ENCODE peak calls at places on chromosome X, in nine cellular contexts. One of them, this sample, is unnamed.

GRCh38 chrX:46989548-46989947 is 77.3 kb downstream of the JADE3 start:
- DNase-seq in transverse colon: no peak
- DNase-seq in GM03348: no peak
- DNase-seq in breast epithelium: no peak
- DNase-seq in bronchial epithelial cell: no peak
- DNase-seq in naive B cell: no peak
- DNase-seq in progenitor cell of endocrine pancreas: no peak
- DNase-seq in chondrocyte: no peak
- DNase-seq in endothelial cell: no peak
- DNase-seq in this sample: no peak

GRCh38 chrX:123835661-123836371 is 24.0 kb upstream of the XIAP start:
- DNase-seq in transverse colon: peak; percentile 26
- DNase-seq in GM03348: peak; percentile 61
- DNase-seq in breast epithelium: no peak
- DNase-seq in bronchial epithelial cell: peak; percentile 86
- DNase-seq in naive B cell: no peak
- DNase-seq in progenitor cell of endocrine pancreas: no peak
- DNase-seq in chondrocyte: no peak
- DNase-seq in endothelial cell: no peak
- DNase-seq in this sample: peak; percentile 3

GRCh38 chrX:112946227-112946626 is 105.6 kb upstream of the AMOT start:
- DNase-seq in transverse colon: no peak
- DNase-seq in GM03348: peak; percentile 18
- DNase-seq in breast epithelium: no peak
- DNase-seq in bronchial epithelial cell: no peak
- DNase-seq in naive B cell: no peak
- DNase-seq in progenitor cell of endocrine pancreas: no peak
- DNase-seq in chondrocyte: no peak
- DNase-seq in endothelial cell: no peak
- DNase-seq in this sample: no peak

GRCh38 chrX:84153538-84153937 is 34.5 kb downstream of the RPS6KA6 start:
- DNase-seq in transverse colon: no peak
- DNase-seq in GM03348: no peak
- DNase-seq in breast epithelium: no peak
- DNase-seq in bronchial epithelial cell: peak; percentile 72
- DNase-seq in naive B cell: no peak
- DNase-seq in progenitor cell of endocrine pancreas: no peak
- DNase-seq in chondrocyte: no peak
- DNase-seq in endothelial cell: no peak
- DNase-seq in this sample: no peak

GRCh38 chrX:134580947-134581346 is 77.3 kb downstream of the PLAC1 start:
- DNase-seq in transverse colon: no peak
- DNase-seq in GM03348: peak; percentile 44
- DNase-seq in breast epithelium: no peak
- DNase-seq in bronchial epithelial cell: no peak
- DNase-seq in naive B cell: no peak
- DNase-seq in progenitor cell of endocrine pancreas: no peak
- DNase-seq in chondrocyte: no peak
- DNase-seq in endothelial cell: no peak
- DNase-seq in this sample: no peak

GRCh38 chrX:48917139-48917980 is 1.5 kb downstream of the PIM2 start:
- DNase-seq in transverse colon: peak; percentile 92
- DNase-seq in GM03348: peak; percentile 93
- DNase-seq in breast epithelium: peak; percentile 83
- DNase-seq in bronchial epithelial cell: peak; percentile 79
- DNase-seq in naive B cell: peak; percentile 87
- DNase-seq in progenitor cell of endocrine pancreas: peak; percentile 73
- DNase-seq in chondrocyte: no peak
- DNase-seq in endothelial cell: peak; percentile 74
- DNase-seq in this sample: peak; percentile 93

GRCh38 chrX:22135994-22136684 is 104.0 kb downstream of the PHEX start:
- DNase-seq in transverse colon: no peak
- DNase-seq in GM03348: peak; percentile 47
- DNase-seq in breast epithelium: no peak
- DNase-seq in bronchial epithelial cell: peak; percentile 88
- DNase-seq in naive B cell: peak; percentile 25
- DNase-seq in progenitor cell of endocrine pancreas: no peak
- DNase-seq in chondrocyte: no peak
- DNase-seq in endothelial cell: peak; percentile 30
- DNase-seq in this sample: peak; percentile 70

GRCh38 chrX:3231766-3232165 is 114.7 kb downstream of the MXRA5 start:
- DNase-seq in transverse colon: no peak
- DNase-seq in GM03348: peak; percentile 13
- DNase-seq in breast epithelium: no peak
- DNase-seq in bronchial epithelial cell: no peak
- DNase-seq in naive B cell: no peak
- DNase-seq in progenitor cell of endocrine pancreas: no peak
- DNase-seq in chondrocyte: no peak
- DNase-seq in endothelial cell: no peak
- DNase-seq in this sample: no peak

GRCh38 chrX:129959493-129959832 is 23.0 kb upstream of the BCORL1 start:
- DNase-seq in transverse colon: peak; percentile 28
- DNase-seq in GM03348: peak; percentile 48
- DNase-seq in breast epithelium: no peak
- DNase-seq in bronchial epithelial cell: peak; percentile 29
- DNase-seq in naive B cell: no peak
- DNase-seq in progenitor cell of endocrine pancreas: no peak
- DNase-seq in chondrocyte: no peak
- DNase-seq in endothelial cell: no peak
- DNase-seq in this sample: peak; percentile 52

GRCh38 chrX:29528281-29528680 is 687.1 kb upstream of the MAGEB2 start:
- DNase-seq in transverse colon: no peak
- DNase-seq in GM03348: no peak
- DNase-seq in breast epithelium: no peak
- DNase-seq in bronchial epithelial cell: no peak
- DNase-seq in naive B cell: no peak
- DNase-seq in progenitor cell of endocrine pancreas: no peak
- DNase-seq in chondrocyte: no peak
- DNase-seq in endothelial cell: no peak
- DNase-seq in this sample: no peak

GRCh38 chrX:3738489-3738888 is 25.0 kb upstream of the PRKX start:
- DNase-seq in transverse colon: no peak
- DNase-seq in GM03348: no peak
- DNase-seq in breast epithelium: no peak
- DNase-seq in bronchial epithelial cell: no peak
- DNase-seq in naive B cell: no peak
- DNase-seq in progenitor cell of endocrine pancreas: no peak
- DNase-seq in chondrocyte: no peak
- DNase-seq in endothelial cell: no peak
- DNase-seq in this sample: no peak

GRCh38 chrX:100449696-100450606 is 39.9 kb upstream of the PCDH19 start:
- DNase-seq in transverse colon: peak; percentile 11
- DNase-seq in GM03348: peak; percentile 1
- DNase-seq in breast epithelium: no peak
- DNase-seq in bronchial epithelial cell: peak; percentile 25
- DNase-seq in naive B cell: no peak
- DNase-seq in progenitor cell of endocrine pancreas: no peak
- DNase-seq in chondrocyte: peak; percentile 72
- DNase-seq in endothelial cell: peak; percentile 3
- DNase-seq in this sample: peak; percentile 64

GRCh38 chrX:1475881-1476280 is 23.2 kb upstream of the ASMTL start:
- DNase-seq in transverse colon: no peak
- DNase-seq in GM03348: no peak
- DNase-seq in breast epithelium: no peak
- DNase-seq in bronchial epithelial cell: no peak
- DNase-seq in naive B cell: no peak
- DNase-seq in progenitor cell of endocrine pancreas: no peak
- DNase-seq in chondrocyte: no peak
- DNase-seq in endothelial cell: no peak
- DNase-seq in this sample: no peak

GRCh38 chrX:69538321-69538876 is 34.3 kb downstream of the NALF2 start:
- DNase-seq in transverse colon: peak; percentile 77
- DNase-seq in GM03348: peak; percentile 90
- DNase-seq in breast epithelium: peak; percentile 64
- DNase-seq in bronchial epithelial cell: peak; percentile 17
- DNase-seq in naive B cell: peak; percentile 57
- DNase-seq in progenitor cell of endocrine pancreas: peak; percentile 76
- DNase-seq in chondrocyte: no peak
- DNase-seq in endothelial cell: peak; percentile 78
- DNase-seq in this sample: peak; percentile 3

GRCh38 chrX:68929332-68930150 is 100.7 kb downstream of the EFNB1 start:
- DNase-seq in transverse colon: no peak
- DNase-seq in GM03348: peak; percentile 60
- DNase-seq in breast epithelium: no peak
- DNase-seq in bronchial epithelial cell: peak; percentile 77
- DNase-seq in naive B cell: no peak
- DNase-seq in progenitor cell of endocrine pancreas: no peak
- DNase-seq in chondrocyte: no peak
- DNase-seq in endothelial cell: no peak
- DNase-seq in this sample: peak; percentile 25

GRCh38 chrX:68895339-68896250 is 66.8 kb downstream of the EFNB1 start:
- DNase-seq in transverse colon: peak; percentile 62
- DNase-seq in GM03348: no peak
- DNase-seq in breast epithelium: peak; percentile 52
- DNase-seq in bronchial epithelial cell: peak; percentile 74
- DNase-seq in naive B cell: no peak
- DNase-seq in progenitor cell of endocrine pancreas: no peak
- DNase-seq in chondrocyte: no peak
- DNase-seq in endothelial cell: no peak
- DNase-seq in this sample: peak; percentile 79

GRCh38 chrX:22433292-22434070 is 160.8 kb downstream of the CBLL2 start:
- DNase-seq in transverse colon: peak; percentile 7
- DNase-seq in GM03348: no peak
- DNase-seq in breast epithelium: no peak
- DNase-seq in bronchial epithelial cell: no peak
- DNase-seq in naive B cell: no peak
- DNase-seq in progenitor cell of endocrine pancreas: no peak
- DNase-seq in chondrocyte: no peak
- DNase-seq in endothelial cell: no peak
- DNase-seq in this sample: peak; percentile 2

GRCh38 chrX:42967681-42968080 is 189.7 kb upstream of the PPP1R2C start:
- DNase-seq in transverse colon: no peak
- DNase-seq in GM03348: no peak
- DNase-seq in breast epithelium: no peak
- DNase-seq in bronchial epithelial cell: no peak
- DNase-seq in naive B cell: no peak
- DNase-seq in progenitor cell of endocrine pancreas: no peak
- DNase-seq in chondrocyte: no peak
- DNase-seq in endothelial cell: no peak
- DNase-seq in this sample: no peak

GRCh38 chrX:40945366-40945713 is 139.9 kb upstream of the USP9X start:
- DNase-seq in transverse colon: peak; percentile 26
- DNase-seq in GM03348: peak; percentile 56
- DNase-seq in breast epithelium: no peak
- DNase-seq in bronchial epithelial cell: peak; percentile 78
- DNase-seq in naive B cell: no peak
- DNase-seq in progenitor cell of endocrine pancreas: no peak
- DNase-seq in chondrocyte: no peak
- DNase-seq in endothelial cell: no peak
- DNase-seq in this sample: peak; percentile 79

GRCh38 chrX:1400731-1401471 is 9.0 kb upstream of the SLC25A6 start:
- DNase-seq in transverse colon: no peak
- DNase-seq in GM03348: no peak
- DNase-seq in breast epithelium: no peak
- DNase-seq in bronchial epithelial cell: no peak
- DNase-seq in naive B cell: no peak
- DNase-seq in progenitor cell of endocrine pancreas: no peak
- DNase-seq in chondrocyte: peak; percentile 39
- DNase-seq in endothelial cell: no peak
- DNase-seq in this sample: no peak

GRCh38 chrX:134642394-134642793 is 15.9 kb downstream of the PLAC1 start:
- DNase-seq in transverse colon: no peak
- DNase-seq in GM03348: peak; percentile 28
- DNase-seq in breast epithelium: no peak
- DNase-seq in bronchial epithelial cell: no peak
- DNase-seq in naive B cell: no peak
- DNase-seq in progenitor cell of endocrine pancreas: no peak
- DNase-seq in chondrocyte: no peak
- DNase-seq in endothelial cell: no peak
- DNase-seq in this sample: no peak

GRCh38 chrX:49186125-49187027 is at the start of gene PRICKLE3:
- DNase-seq in transverse colon: peak; percentile 88
- DNase-seq in GM03348: peak; percentile 70
- DNase-seq in breast epithelium: peak; percentile 75
- DNase-seq in bronchial epithelial cell: peak; percentile 40
- DNase-seq in naive B cell: peak; percentile 78
- DNase-seq in progenitor cell of endocrine pancreas: peak; percentile 51
- DNase-seq in chondrocyte: no peak
- DNase-seq in endothelial cell: peak; percentile 76
- DNase-seq in this sample: peak; percentile 78

GRCh38 chrX:133781174-133781573 is 204.2 kb downstream of the GPC3 start:
- DNase-seq in transverse colon: no peak
- DNase-seq in GM03348: no peak
- DNase-seq in breast epithelium: no peak
- DNase-seq in bronchial epithelial cell: no peak
- DNase-seq in naive B cell: no peak
- DNase-seq in progenitor cell of endocrine pancreas: no peak
- DNase-seq in chondrocyte: no peak
- DNase-seq in endothelial cell: no peak
- DNase-seq in this sample: peak; percentile 33

GRCh38 chrX:120504569-120504968 is 35.5 kb upstream of the LAMP2 start:
- DNase-seq in transverse colon: no peak
- DNase-seq in GM03348: no peak
- DNase-seq in breast epithelium: no peak
- DNase-seq in bronchial epithelial cell: peak; percentile 83
- DNase-seq in naive B cell: no peak
- DNase-seq in progenitor cell of endocrine pancreas: no peak
- DNase-seq in chondrocyte: no peak
- DNase-seq in endothelial cell: no peak
- DNase-seq in this sample: no peak

GRCh38 chrX:132412208-132412607 is 76.6 kb downstream of the MBNL3 start:
- DNase-seq in transverse colon: no peak
- DNase-seq in GM03348: no peak
- DNase-seq in breast epithelium: no peak
- DNase-seq in bronchial epithelial cell: no peak
- DNase-seq in naive B cell: no peak
- DNase-seq in progenitor cell of endocrine pancreas: no peak
- DNase-seq in chondrocyte: no peak
- DNase-seq in endothelial cell: peak; percentile 4
- DNase-seq in this sample: no peak

GRCh38 chrX:148691456-148691855 is 191.0 kb downstream of the AFF2 start:
- DNase-seq in transverse colon: no peak
- DNase-seq in GM03348: peak; percentile 5
- DNase-seq in breast epithelium: no peak
- DNase-seq in bronchial epithelial cell: peak; percentile 1
- DNase-seq in naive B cell: no peak
- DNase-seq in progenitor cell of endocrine pancreas: no peak
- DNase-seq in chondrocyte: no peak
- DNase-seq in endothelial cell: no peak
- DNase-seq in this sample: no peak

GRCh38 chrX:110965409-110965808 is 130.6 kb upstream of the PAK3 start:
- DNase-seq in transverse colon: no peak
- DNase-seq in GM03348: peak; percentile 2
- DNase-seq in breast epithelium: no peak
- DNase-seq in bronchial epithelial cell: peak; percentile 15
- DNase-seq in naive B cell: no peak
- DNase-seq in progenitor cell of endocrine pancreas: no peak
- DNase-seq in chondrocyte: no peak
- DNase-seq in endothelial cell: no peak
- DNase-seq in this sample: no peak

GRCh38 chrX:3712080-3712869 is 1.2 kb downstream of the PRKX start:
- DNase-seq in transverse colon: peak; percentile 19
- DNase-seq in GM03348: peak; percentile 25
- DNase-seq in breast epithelium: no peak
- DNase-seq in bronchial epithelial cell: no peak
- DNase-seq in naive B cell: peak; percentile 22
- DNase-seq in progenitor cell of endocrine pancreas: peak; percentile 18
- DNase-seq in chondrocyte: peak; percentile 70
- DNase-seq in endothelial cell: peak; percentile 4
- DNase-seq in this sample: peak; percentile 45

GRCh38 chrX:4240541-4241194 is 527.2 kb upstream of the PRKX start:
- DNase-seq in transverse colon: no peak
- DNase-seq in GM03348: no peak
- DNase-seq in breast epithelium: no peak
- DNase-seq in bronchial epithelial cell: no peak
- DNase-seq in naive B cell: peak; percentile 24
- DNase-seq in progenitor cell of endocrine pancreas: no peak
- DNase-seq in chondrocyte: no peak
- DNase-seq in endothelial cell: no peak
- DNase-seq in this sample: peak; percentile 14

This sample was measured in NCI-H69.